ENCODE peak calls at places on chromosomes 12 and 14, in ten cellular contexts. N, U, G, Z, A, P, R, F, I and W are unnamed samples.
A peak's percentile ranks its signal among the peaks of the same experiment; 100 is the strongest.

GRCh38 chr12:115203661-115204060 is 519.7 kb upstream of the TBX3 start:
- DNase-seq in N (peak; percentile 42), U (no peak), G (no peak), Z (no peak), A (no peak), P (no peak), R (peak; percentile 67), F (no peak), I (no peak), W (no peak)

GRCh38 chr14:38022775-38023174 is 184.9 kb upstream of the SSTR1 start:
- DNase-seq in N (no peak), U (no peak), G (no peak), Z (no peak), A (no peak), P (no peak), R (no peak), F (no peak), I (no peak), W (no peak)

GRCh38 chr12:123923038-123923437 is 49.6 kb downstream of the CCDC92 start:
- DNase-seq in N (no peak), U (no peak), G (no peak), Z (no peak), A (no peak), P (no peak), R (no peak), F (no peak), I (no peak), W (no peak)

GRCh38 chr14:103705158-103705523 is 10.1 kb downstream of the XRCC3 start:
- DNase-seq in N (peak; percentile 37), U (peak; percentile 62), G (no peak), Z (no peak), A (no peak), P (no peak), R (no peak), F (no peak), I (no peak), W (no peak)

GRCh38 chr12:115885040-115885439 is 392.5 kb downstream of the MED13L start:
- DNase-seq in N (no peak), U (no peak), G (no peak), Z (no peak), A (no peak), P (no peak), R (no peak), F (no peak), I (no peak), W (no peak)

GRCh38 chr12:79128956-79129355 is 264.4 kb downstream of the SYT1 start:
- DNase-seq in N (peak; percentile 12), U (no peak), G (no peak), Z (no peak), A (no peak), P (no peak), R (peak; percentile 45), F (no peak), I (no peak), W (no peak)

GRCh38 chr12:91127751-91128150 is 16.5 kb upstream of the LUM start:
- DNase-seq in N (no peak), U (no peak), G (no peak), Z (no peak), A (no peak), P (no peak), R (peak; percentile 49), F (peak; percentile 45), I (no peak), W (no peak)

GRCh38 chr12:114662512-114663177 is 21.3 kb downstream of the TBX3 start:
- DNase-seq in N (peak; percentile 36), U (peak; percentile 70), G (peak; percentile 7), Z (peak; percentile 21), A (no peak), P (peak; percentile 49), R (peak; percentile 85), F (peak; percentile 77), I (peak; percentile 82), W (no peak)

GRCh38 chr12:26573212-26573909 is 259.6 kb downstream of the ITPR2 start:
- DNase-seq in N (peak; percentile 11), U (no peak), G (no peak), Z (no peak), A (no peak), P (no peak), R (no peak), F (no peak), I (peak; percentile 69), W (no peak)